ENCODE peak calls at places on chromosomes 2 and 18, in six cellular contexts. C is Calu3, Q is A549, X is heart right ventricle, H is HL-60, E is H9. Z is an unnamed sample.

GRCh38 chr2:128358941-128359731 is 40.5 kb upstream of the HS6ST1 start:
- DNase-seq in X (peak; percentile 0), Q (no peak), H (no peak), E (no peak), C (no peak), Z (no peak)

GRCh38 chr2:72438364-72438763 is 290.7 kb upstream of the CYP26B1 start:
- DNase-seq in C (no peak), H (no peak), X (no peak), Q (no peak), E (no peak), Z (no peak)

GRCh38 chr2:2674836-2675235 is 343.8 kb upstream of the MYT1L start:
- DNase-seq in Q (no peak), X (no peak), H (no peak), E (no peak), C (no peak), Z (no peak)

GRCh38 chr2:178895171-178895570 is 87.9 kb upstream of the TTN start:
- DNase-seq in H (no peak), E (no peak), X (no peak), C (no peak), Q (no peak), Z (no peak)

GRCh38 chr2:68441179-68441993 is 25.7 kb downstream of the FBXO48 start:
- DNase-seq in X (peak; percentile 86), C (peak; percentile 75), E (peak; percentile 82), H (peak; percentile 95), Q (peak; percentile 48), Z (peak; percentile 78)

GRCh38 chr18:79567481-79568147 is 112.0 kb upstream of the CTDP1 start:
- DNase-seq in H (no peak), E (peak; percentile 81), X (peak; percentile 62), Q (no peak), C (no peak), Z (no peak)

GRCh38 chr18:11502368-11502767 is 107.0 kb upstream of the SLC35G4 start:
- DNase-seq in Q (no peak), X (no peak), E (no peak), C (no peak), H (no peak), Z (no peak)

GRCh38 chr18:46343940-46344372 is 239.8 kb downstream of the HAUS1 start:
- DNase-seq in C (peak; percentile 50), Q (no peak), E (peak; percentile 67), X (peak; percentile 44), H (peak; percentile 70), Z (peak; percentile 67)

GRCh38 chr2:10720983-10721343 is 467 bp upstream of the ATP6V1C2 start:
- DNase-seq in Q (no peak), H (no peak), E (peak; percentile 41), X (no peak), C (no peak), Z (peak; percentile 32)

GRCh38 chr2:172226244-172227061 is 123.8 kb upstream of the DLX2 start:
- DNase-seq in Q (no peak), E (peak; percentile 17), C (peak; percentile 68), H (peak; percentile 77), X (no peak), Z (no peak)

GRCh38 chr2:239839306-239839705 is 185.8 kb downstream of the NDUFA10 start:
- DNase-seq in Q (no peak), C (no peak), E (no peak), X (no peak), H (no peak), Z (no peak)

GRCh38 chr2:225326969-225327368 is 72.5 kb upstream of the NYAP2 start:
- DNase-seq in Q (no peak), E (peak; percentile 28), X (no peak), C (no peak), H (no peak), Z (no peak)

GRCh38 chr2:234830853-234831252 is 121.0 kb upstream of the SH3BP4 start:
- DNase-seq in E (no peak), C (no peak), X (no peak), H (no peak), Q (no peak), Z (no peak)

GRCh38 chr2:199955007-199955338 is 318 bp downstream of the TYW5 start:
- DNase-seq in C (no peak), X (no peak), E (no peak), H (no peak), Q (no peak), Z (peak; percentile 75)

GRCh38 chr2:29281585-29281984 is 166.4 kb downstream of the CLIP4 start:
- DNase-seq in H (no peak), C (peak; percentile 55), X (peak; percentile 20), E (peak; percentile 25), Q (peak; percentile 27), Z (no peak)

GRCh38 chr2:189552334-189552990 is 28.1 kb downstream of the SLC40A1 start:
- DNase-seq in E (no peak), X (no peak), H (no peak), Q (no peak), C (no peak), Z (no peak)

GRCh38 chr2:12980817-12981216 is 264.1 kb downstream of the TRIB2 start:
- DNase-seq in Q (no peak), C (no peak), E (no peak), X (no peak), H (no peak), Z (no peak)

GRCh38 chr2:12293868-12294267 is 422.9 kb upstream of the TRIB2 start:
- DNase-seq in H (no peak), E (no peak), X (no peak), Q (no peak), C (no peak), Z (peak; percentile 64)

GRCh38 chr2:446963-447540 is 159.2 kb upstream of the ALKAL2 start:
- DNase-seq in X (no peak), C (no peak), Q (no peak), E (no peak), H (no peak), Z (no peak)

GRCh38 chr2:70385966-70386595 is 84.2 kb upstream of the FAM136A start:
- DNase-seq in E (peak; percentile 71), H (no peak), Q (no peak), X (no peak), C (no peak), Z (no peak)

GRCh38 chr2:164739966-164740365 is 101.7 kb downstream of the COBLL1 start:
- DNase-seq in C (no peak), X (no peak), E (no peak), Q (no peak), H (no peak), Z (no peak)

DNA sequence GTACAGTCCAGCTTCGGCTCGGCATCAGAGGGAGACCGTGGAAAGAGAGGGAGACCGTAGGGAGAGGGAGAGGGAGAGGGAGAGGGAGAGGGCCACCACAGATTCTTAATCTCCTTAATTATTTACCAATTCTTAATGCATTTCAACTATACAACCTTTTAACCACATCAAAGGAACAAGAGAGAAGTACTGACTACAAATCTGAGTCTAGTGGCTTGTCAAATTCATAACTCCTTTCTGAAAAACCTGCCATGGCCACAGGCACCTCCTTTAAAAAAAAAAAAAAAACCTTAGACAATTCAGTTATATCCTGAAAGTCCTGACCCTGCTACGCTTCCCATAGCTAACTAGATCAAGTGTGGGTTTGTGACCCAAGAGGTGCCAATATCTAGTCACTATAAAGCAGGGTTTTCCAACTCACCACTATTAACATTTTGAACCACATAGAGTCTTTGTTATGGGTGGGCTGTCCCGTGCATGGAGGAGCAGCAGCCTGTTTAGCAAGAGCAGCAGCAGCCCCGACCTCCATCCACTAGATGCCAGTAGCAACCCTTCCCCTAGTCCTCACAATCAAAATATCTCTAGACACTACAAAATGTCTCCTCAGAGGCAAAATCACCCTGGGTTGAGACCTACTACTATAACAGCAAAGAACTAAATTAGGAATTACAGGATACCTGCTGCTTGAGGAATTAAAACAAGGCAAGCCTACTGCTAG is 6.8 kb downstream of the ESCO1 start:
- DNase-seq in C (no peak), H (no peak), Q (no peak), X (no peak), E (no peak), Z (no peak)
- TF ChIP-seq CTCF in C (no peak), H (no peak), Q (no peak), X (no peak), E (no peak), Z (no peak)

GRCh38 chr2:24825883-24826800 is 32.9 kb downstream of the CENPO start:
- DNase-seq in E (peak; percentile 46), X (no peak), H (no peak), C (no peak), Q (no peak), Z (peak; percentile 7)

GRCh38 chr2:24822049-24822706 is 29.0 kb downstream of the CENPO start:
- DNase-seq in C (no peak), X (no peak), E (peak; percentile 87), H (no peak), Q (no peak), Z (no peak)

GRCh38 chr2:24824071-24824588 is 30.9 kb downstream of the CENPO start:
- DNase-seq in H (no peak), X (no peak), Q (no peak), C (no peak), E (peak; percentile 26), Z (no peak)

GRCh38 chr2:24827321-24828261 is 34.4 kb downstream of the CENPO start:
- DNase-seq in X (peak; percentile 86), C (peak; percentile 74), H (peak; percentile 84), Q (peak; percentile 95), E (peak; percentile 92), Z (peak; percentile 90)

GRCh38 chr2:24824966-24825882 is 32.0 kb downstream of the CENPO start:
- DNase-seq in E (peak; percentile 33), X (no peak), Q (peak; percentile 48), C (peak; percentile 27), H (peak; percentile 18), Z (peak; percentile 54)
- TF ChIP-seq CTCF in E (peak; percentile 64), X (peak; percentile 39), Q (peak; percentile 55), C (peak; percentile 76), H (peak; percentile 69), Z (peak; percentile 32)

DNA sequence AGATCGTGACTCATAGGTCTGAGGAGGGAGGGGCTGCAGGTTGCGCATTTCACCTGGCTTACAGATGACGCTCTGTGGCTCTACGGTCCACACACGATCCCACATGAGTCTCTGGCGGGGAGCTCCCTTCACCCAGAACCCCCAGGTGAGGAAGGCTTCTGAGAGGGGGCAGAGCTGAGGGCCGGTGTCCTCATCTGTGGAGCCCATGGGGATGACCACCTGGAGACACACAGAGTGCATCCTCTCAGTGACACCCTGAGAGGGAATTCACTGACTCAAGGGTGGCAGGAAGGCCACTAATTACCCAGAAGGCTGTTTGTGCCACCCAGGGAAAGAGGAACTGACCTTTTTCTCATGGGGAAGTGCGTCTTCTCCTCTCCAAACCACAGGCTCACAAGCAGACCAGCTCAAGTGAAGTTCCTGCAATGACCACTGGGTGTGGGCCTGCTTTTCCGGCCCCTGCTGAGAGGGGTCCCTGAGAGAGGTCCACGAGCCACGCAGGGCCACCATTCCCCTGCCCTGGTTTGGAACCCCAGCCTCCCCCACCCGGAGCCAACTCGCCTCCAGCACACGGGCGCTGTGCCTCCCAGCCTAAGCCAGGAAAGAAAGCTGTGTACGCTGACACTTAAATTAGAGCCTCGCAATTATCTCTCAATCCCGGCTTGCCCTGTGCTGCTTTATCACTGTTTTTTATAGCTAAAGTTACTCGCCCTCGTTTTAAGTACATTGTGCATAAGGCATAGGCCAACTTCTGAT is 114.1 kb downstream of the BCL11A start:
- DNase-seq in C (peak; percentile 9), H (peak; percentile 94), Q (no peak), X (peak; percentile 47), E (peak; percentile 58), Z (peak; percentile 83)
- TF ChIP-seq CTCF in C (peak; percentile 50), H (peak; percentile 66), Q (no peak), X (peak; percentile 52), E (peak; percentile 63), Z (peak; percentile 56)

DNA sequence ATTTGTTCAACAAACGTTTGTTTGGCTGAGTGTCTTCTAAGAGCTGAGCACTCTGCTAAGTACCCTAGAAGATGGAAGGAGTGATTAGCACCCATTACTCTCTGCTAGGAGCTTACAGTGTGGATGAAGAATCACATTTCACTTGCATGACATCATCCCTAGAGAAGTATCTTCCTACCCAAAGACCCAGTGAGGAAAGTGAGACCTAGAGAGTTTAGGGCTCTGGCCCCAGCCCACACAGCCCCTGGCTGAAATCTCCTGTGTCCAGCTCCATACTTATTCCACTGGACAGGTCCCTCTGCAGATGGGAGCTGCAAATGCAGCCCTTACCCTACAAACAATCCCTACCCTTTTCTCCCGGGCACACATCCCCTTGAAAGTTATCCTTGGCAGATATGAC is 26.8 kb upstream of the EPAS1 start:
- DNase-seq in H (no peak), X (no peak), C (no peak), E (no peak), Q (no peak), Z (no peak)
- TF ChIP-seq CTCF in H (no peak), X (no peak), C (no peak), E (no peak), Q (no peak), Z (no peak)